ENCODE peak calls at places on chromosomes 7 and 10, in five cellular contexts. L is HepG2, X is lung, G is HL-60, I is sigmoid colon. U is an unnamed sample.

GRCh38 chr7:11005202-11005601 is 31.5 kb downstream of the PHF14 start:
- DNase-seq in L (no peak), X (no peak), G (no peak), I (no peak), U (no peak)

GRCh38 chr10:103632247-103632642 is 138.7 kb downstream of the NEURL1 start:
- DNase-seq in L (no peak), X (no peak), G (no peak), I (no peak), U (no peak)

GRCh38 chr7:43117025-43117424 is 4.6 kb downstream of the HECW1 start:
- DNase-seq in L (no peak), X (no peak), G (no peak), I (no peak), U (no peak)

GRCh38 chr7:105878746-105879605 is 2.6 kb upstream of the ATXN7L1 start:
- DNase-seq in L (no peak), X (no peak), G (no peak), I (no peak), U (no peak)

GRCh38 chr10:27041196-27041595 is 59.1 kb downstream of the ANKRD26 start:
- DNase-seq in L (no peak), X (no peak), G (no peak), I (no peak), U (no peak)

GRCh38 chr10:836782-837181 is 94.7 kb downstream of the LARP4B start:
- DNase-seq in L (no peak), X (no peak), G (no peak), I (no peak), U (no peak)

GRCh38 chr7:96178581-96178980 is 143.3 kb downstream of the SLC25A13 start:
- DNase-seq in L (no peak), X (no peak), G (no peak), I (no peak), U (no peak)

GRCh38 chr7:3415730-3416366 is 114.8 kb downstream of the SDK1 start:
- DNase-seq in L (no peak), X (no peak), G (no peak), I (no peak), U (no peak)

GRCh38 chr10:92108120-92108519 is 182.8 kb downstream of the CPEB3 start:
- DNase-seq in L (no peak), X (no peak), G (no peak), I (no peak), U (no peak)

GRCh38 chr7:83947260-83947659 is 247.3 kb downstream of the SEMA3A start:
- DNase-seq in L (peak), X (no peak), G (peak), I (no peak), U (no peak)

GRCh38 chr7:145036592-145037386 is 200.9 kb upstream of the TPK1 start:
- DNase-seq in L (peak), X (no peak), G (peak), I (no peak), U (peak)

GRCh38 chr10:28652101-28652500 is 25.2 kb upstream of the BAMBI start:
- DNase-seq in L (no peak), X (no peak), G (no peak), I (no peak), U (no peak)

GRCh38 chr7:55509322-55509721 is 63.0 kb downstream of the VOPP1 start:
- DNase-seq in L (no peak), X (no peak), G (peak), I (no peak), U (peak)

GRCh38 chr7:114922151-114922651 is 307 bp downstream of the MDFIC start:
- DNase-seq in L (no peak), X (peak), G (peak), I (peak), U (peak)

GRCh38 chr10:33273295-33274002 is 61.0 kb downstream of the NRP1 start:
- DNase-seq in L (peak), X (peak), G (no peak), I (peak), U (peak)

GRCh38 chr7:149005427-149006344 is 22.6 kb downstream of the PDIA4 start:
- DNase-seq in L (peak), X (peak), G (peak), I (peak), U (peak)

GRCh38 chr7:11817111-11817710 is 14.8 kb downstream of the THSD7A start:
- DNase-seq in L (no peak), X (no peak), G (no peak), I (no peak), U (no peak)

GRCh38 chr7:130912086-130912909 is 178.3 kb upstream of the KLF14 start:
- DNase-seq in L (peak), X (no peak), G (no peak), I (no peak), U (no peak)

GRCh38 chr10:60040003-60040662 is 133.8 kb upstream of the CCDC6 start:
- DNase-seq in L (no peak), X (no peak), G (no peak), I (no peak), U (no peak)

GRCh38 chr10:71719464-71720303 is at the start of gene C10orf105:
- DNase-seq in L (no peak), X (no peak), G (no peak), I (no peak), U (no peak)

GRCh38 chr7:158186406-158186805 is 401.2 kb downstream of the PTPRN2 start:
- DNase-seq in L (no peak), X (no peak), G (no peak), I (no peak), U (no peak)

DNA sequence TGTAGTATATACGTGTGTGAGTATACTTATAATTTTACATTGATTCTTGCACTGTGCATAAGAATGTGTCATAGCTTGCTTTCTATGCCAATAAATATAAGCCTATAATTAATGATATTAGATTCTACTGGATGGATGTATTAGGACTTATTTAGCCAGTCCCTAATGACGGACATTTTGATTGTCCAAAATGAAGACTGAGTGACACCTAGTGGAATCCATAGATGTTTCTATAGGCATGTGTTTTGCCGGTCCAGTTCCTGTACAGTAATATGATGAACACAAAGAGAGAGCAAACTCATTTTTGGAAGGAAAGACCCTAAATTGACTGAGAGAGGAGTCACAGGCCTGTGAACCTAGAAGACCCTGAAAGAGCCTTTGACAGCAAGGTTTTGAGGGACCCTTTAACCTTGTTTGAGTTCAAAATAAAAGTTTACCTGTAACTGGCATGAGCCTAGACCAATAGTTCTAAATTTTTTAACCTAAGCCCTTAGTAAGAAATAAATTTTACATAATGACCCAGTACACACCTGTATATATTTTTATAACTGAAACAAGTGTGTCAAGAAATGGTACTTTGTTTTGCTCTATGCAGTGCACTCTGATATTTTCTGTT is 42.4 kb upstream of the AGBL3 start:
- DNase-seq in L (peak), X (no peak), G (peak), I (no peak), U (no peak)
- TF ChIP-seq CTCF in L (peak), X (no peak), G (no peak), I (peak), U (peak)

GRCh38 chr7:81685263-81685868 is 84.5 kb downstream of the HGF start:
- DNase-seq in L (no peak), X (no peak), G (no peak), I (no peak), U (no peak)

GRCh38 chr7:81682873-81683272 is 87.0 kb downstream of the HGF start:
- DNase-seq in L (no peak), X (no peak), G (no peak), I (no peak), U (no peak)

GRCh38 chr7:81687062-81687461 is 82.8 kb downstream of the HGF start:
- DNase-seq in L (no peak), X (no peak), G (no peak), I (no peak), U (no peak)

GRCh38 chr7:81688622-81689411 is 81.0 kb downstream of the HGF start:
- DNase-seq in L (no peak), X (no peak), G (peak), I (no peak), U (no peak)

DNA sequence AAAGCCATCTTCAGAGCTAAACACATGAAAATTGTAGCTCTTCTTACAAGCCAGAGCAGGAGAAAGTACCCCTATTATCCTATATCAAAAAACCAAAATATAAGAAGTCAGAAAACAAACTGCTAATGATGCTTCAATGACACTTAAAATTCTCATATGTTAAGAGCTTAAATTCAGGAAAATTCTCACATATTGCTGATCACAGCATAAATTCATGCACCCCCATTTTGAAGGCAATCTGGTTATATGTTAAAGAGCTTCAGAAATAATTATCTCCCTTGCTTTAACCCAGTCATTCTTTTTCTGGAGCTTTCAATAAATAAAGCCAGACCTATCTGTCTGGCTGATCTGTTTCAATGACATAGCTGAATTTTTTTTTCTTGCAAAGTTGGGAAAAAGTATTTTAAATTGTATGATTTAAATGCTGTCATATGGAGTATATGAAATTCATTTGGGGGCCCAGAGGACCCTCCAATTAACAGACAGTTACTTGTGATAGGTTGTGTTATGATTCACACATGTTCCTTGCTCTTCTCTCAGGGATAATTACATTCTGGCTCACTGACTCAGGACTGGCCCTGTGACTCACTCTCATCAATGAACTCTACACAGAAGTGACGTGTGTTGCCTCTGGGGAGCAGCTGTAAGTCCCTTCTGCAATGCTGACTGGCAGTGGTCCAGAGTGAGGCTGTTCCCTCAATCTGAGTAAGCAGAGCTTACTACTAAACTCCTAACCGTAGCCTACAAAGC is 85.2 kb downstream of the HGF start:
- DNase-seq in L (peak), X (peak), G (peak), I (peak), U (peak)
- H3K27ac ChIP-seq in L (no peak), X (no peak), G (no peak), I (peak), U (peak)

DNA sequence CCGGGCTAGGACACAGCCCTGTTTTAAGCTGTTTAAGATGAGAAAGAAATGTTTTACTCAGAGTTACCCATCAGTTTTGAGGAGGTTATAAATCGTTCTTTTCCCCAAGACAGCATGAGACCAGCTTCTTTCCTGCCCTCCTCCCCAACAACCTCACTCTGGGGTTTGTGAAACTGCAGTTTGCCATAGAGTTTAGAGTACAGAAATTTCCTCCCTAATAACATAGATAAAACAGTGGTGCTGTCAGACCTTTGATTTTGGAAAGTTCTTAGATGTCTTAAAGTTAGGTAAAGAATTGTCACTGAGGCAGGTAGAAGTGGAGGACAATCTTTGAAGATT is 165.0 kb downstream of the WNT2 start:
- DNase-seq in L (no peak), X (no peak), G (no peak), I (no peak), U (no peak)
- H3K4me3 ChIP-seq in L (no peak), X (no peak), G (no peak), I (no peak), U (no peak)

DNA sequence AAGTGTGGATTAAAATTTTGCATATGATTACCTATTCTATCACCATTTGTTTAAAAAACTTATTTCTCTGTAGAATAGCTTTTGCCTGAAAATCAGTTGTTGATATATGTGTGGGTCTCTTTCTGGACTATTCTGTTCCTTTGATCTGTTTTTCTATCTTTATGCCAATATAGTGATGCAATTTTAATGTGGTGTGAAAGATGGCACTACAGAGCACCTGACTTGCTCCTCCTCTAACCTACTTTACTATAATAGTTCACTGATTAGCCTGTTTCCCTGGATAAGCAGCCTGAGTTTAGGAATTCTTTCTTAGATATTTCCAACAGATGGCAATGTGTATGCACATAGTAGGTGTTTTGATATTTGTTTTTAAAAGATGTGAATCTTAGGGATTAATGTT is 294.5 kb downstream of the AUTS2 start:
- DNase-seq in L (no peak), X (no peak), G (no peak), I (no peak), U (no peak)
- TF ChIP-seq CTCF in L (no peak), X (no peak), G (no peak), I (no peak), U (no peak)